ENCODE peak calls at places on chromosomes 13 and 19, in seven cellular contexts. One of them, this sample, is unnamed.

GRCh38 chr13:69324109-69324886 is 783.3 kb upstream of the ATXN8OS start:
- DNase-seq in aorta: no peak
- DNase-seq in tibial artery: no peak
- DNase-seq in left ventricle myocardium inferior: no peak
- DNase-seq in skeletal muscle cell: peak; percentile 5
- DNase-seq in CD4-positive, CD25-positive, alpha-beta regulatory T cell: no peak
- DNase-seq in effector memory CD4-positive, alpha-beta T cell: no peak
- DNase-seq in this sample: peak; percentile 29

GRCh38 chr13:112114391-112114790 is 47.4 kb downstream of the SOX1 start:
- DNase-seq in aorta: no peak
- DNase-seq in tibial artery: no peak
- DNase-seq in left ventricle myocardium inferior: no peak
- DNase-seq in skeletal muscle cell: no peak
- DNase-seq in CD4-positive, CD25-positive, alpha-beta regulatory T cell: no peak
- DNase-seq in effector memory CD4-positive, alpha-beta T cell: no peak
- DNase-seq in this sample: no peak

GRCh38 chr13:97976551-97977375 is 23.3 kb downstream of the IPO5 start:
- DNase-seq in aorta: peak; percentile 79
- DNase-seq in tibial artery: no peak
- DNase-seq in left ventricle myocardium inferior: no peak
- DNase-seq in skeletal muscle cell: no peak
- DNase-seq in CD4-positive, CD25-positive, alpha-beta regulatory T cell: no peak
- DNase-seq in effector memory CD4-positive, alpha-beta T cell: peak; percentile 8
- DNase-seq in this sample: no peak

GRCh38 chr19:15934332-15935078 is at the start of gene CYP4F11:
- DNase-seq in aorta: peak; percentile 94
- DNase-seq in tibial artery: peak; percentile 89
- DNase-seq in left ventricle myocardium inferior: peak; percentile 73
- DNase-seq in skeletal muscle cell: no peak
- DNase-seq in CD4-positive, CD25-positive, alpha-beta regulatory T cell: no peak
- DNase-seq in effector memory CD4-positive, alpha-beta T cell: no peak
- DNase-seq in this sample: no peak

GRCh38 chr13:42363941-42364612 is 92.1 kb downstream of the AKAP11 start:
- DNase-seq in aorta: no peak
- DNase-seq in tibial artery: no peak
- DNase-seq in left ventricle myocardium inferior: no peak
- DNase-seq in skeletal muscle cell: peak; percentile 30
- DNase-seq in CD4-positive, CD25-positive, alpha-beta regulatory T cell: no peak
- DNase-seq in effector memory CD4-positive, alpha-beta T cell: no peak
- DNase-seq in this sample: peak; percentile 37

GRCh38 chr13:79936368-79937136 is 404.4 kb downstream of the SPRY2 start:
- DNase-seq in aorta: peak; percentile 39
- DNase-seq in tibial artery: peak; percentile 72
- DNase-seq in left ventricle myocardium inferior: no peak
- DNase-seq in skeletal muscle cell: peak; percentile 99
- DNase-seq in CD4-positive, CD25-positive, alpha-beta regulatory T cell: no peak
- DNase-seq in effector memory CD4-positive, alpha-beta T cell: no peak
- DNase-seq in this sample: no peak

GRCh38 chr19:33175886-33176669 is 18.1 kb upstream of the LRP3 start:
- DNase-seq in aorta: peak; percentile 68
- DNase-seq in tibial artery: no peak
- DNase-seq in left ventricle myocardium inferior: no peak
- DNase-seq in skeletal muscle cell: no peak
- DNase-seq in CD4-positive, CD25-positive, alpha-beta regulatory T cell: peak; percentile 13
- DNase-seq in effector memory CD4-positive, alpha-beta T cell: no peak
- DNase-seq in this sample: peak; percentile 47

GRCh38 chr19:1220452-1221037 is 15.0 kb downstream of the STK11 start:
- DNase-seq in aorta: peak; percentile 74
- DNase-seq in tibial artery: no peak
- DNase-seq in left ventricle myocardium inferior: no peak
- DNase-seq in skeletal muscle cell: no peak
- DNase-seq in CD4-positive, CD25-positive, alpha-beta regulatory T cell: no peak
- DNase-seq in effector memory CD4-positive, alpha-beta T cell: no peak
- DNase-seq in this sample: no peak

GRCh38 chr13:110507678-110508381 is 53.7 kb downstream of the RAB20 start:
- DNase-seq in aorta: no peak
- DNase-seq in tibial artery: peak; percentile 72
- DNase-seq in left ventricle myocardium inferior: peak; percentile 63
- DNase-seq in skeletal muscle cell: no peak
- DNase-seq in CD4-positive, CD25-positive, alpha-beta regulatory T cell: no peak
- DNase-seq in effector memory CD4-positive, alpha-beta T cell: no peak
- DNase-seq in this sample: no peak

GRCh38 chr19:21466627-21467026 is 38.8 kb upstream of the ZNF429 start:
- DNase-seq in aorta: no peak
- DNase-seq in tibial artery: no peak
- DNase-seq in left ventricle myocardium inferior: no peak
- DNase-seq in skeletal muscle cell: no peak
- DNase-seq in CD4-positive, CD25-positive, alpha-beta regulatory T cell: no peak
- DNase-seq in effector memory CD4-positive, alpha-beta T cell: no peak
- DNase-seq in this sample: no peak

GRCh38 chr13:107585466-107585865 is 629.9 kb downstream of the LIG4 start:
- DNase-seq in aorta: no peak
- DNase-seq in tibial artery: no peak
- DNase-seq in left ventricle myocardium inferior: no peak
- DNase-seq in skeletal muscle cell: no peak
- DNase-seq in CD4-positive, CD25-positive, alpha-beta regulatory T cell: no peak
- DNase-seq in effector memory CD4-positive, alpha-beta T cell: no peak
- DNase-seq in this sample: no peak

GRCh38 chr19:670609-671075 is 5.5 kb upstream of the FSTL3 start:
- DNase-seq in aorta: no peak
- DNase-seq in tibial artery: no peak
- DNase-seq in left ventricle myocardium inferior: no peak
- DNase-seq in skeletal muscle cell: no peak
- DNase-seq in CD4-positive, CD25-positive, alpha-beta regulatory T cell: no peak
- DNase-seq in effector memory CD4-positive, alpha-beta T cell: no peak
- DNase-seq in this sample: no peak

GRCh38 chr13:112791662-112792440 is 102.0 kb downstream of the ATP11A start:
- DNase-seq in aorta: no peak
- DNase-seq in tibial artery: peak; percentile 48
- DNase-seq in left ventricle myocardium inferior: no peak
- DNase-seq in skeletal muscle cell: no peak
- DNase-seq in CD4-positive, CD25-positive, alpha-beta regulatory T cell: no peak
- DNase-seq in effector memory CD4-positive, alpha-beta T cell: no peak
- DNase-seq in this sample: no peak

GRCh38 chr19:10634881-10635463 is 9.6 kb downstream of the SLC44A2 start:
- DNase-seq in aorta: no peak
- DNase-seq in tibial artery: no peak
- DNase-seq in left ventricle myocardium inferior: no peak
- DNase-seq in skeletal muscle cell: no peak
- DNase-seq in CD4-positive, CD25-positive, alpha-beta regulatory T cell: no peak
- DNase-seq in effector memory CD4-positive, alpha-beta T cell: no peak
- DNase-seq in this sample: no peak

DNA sequence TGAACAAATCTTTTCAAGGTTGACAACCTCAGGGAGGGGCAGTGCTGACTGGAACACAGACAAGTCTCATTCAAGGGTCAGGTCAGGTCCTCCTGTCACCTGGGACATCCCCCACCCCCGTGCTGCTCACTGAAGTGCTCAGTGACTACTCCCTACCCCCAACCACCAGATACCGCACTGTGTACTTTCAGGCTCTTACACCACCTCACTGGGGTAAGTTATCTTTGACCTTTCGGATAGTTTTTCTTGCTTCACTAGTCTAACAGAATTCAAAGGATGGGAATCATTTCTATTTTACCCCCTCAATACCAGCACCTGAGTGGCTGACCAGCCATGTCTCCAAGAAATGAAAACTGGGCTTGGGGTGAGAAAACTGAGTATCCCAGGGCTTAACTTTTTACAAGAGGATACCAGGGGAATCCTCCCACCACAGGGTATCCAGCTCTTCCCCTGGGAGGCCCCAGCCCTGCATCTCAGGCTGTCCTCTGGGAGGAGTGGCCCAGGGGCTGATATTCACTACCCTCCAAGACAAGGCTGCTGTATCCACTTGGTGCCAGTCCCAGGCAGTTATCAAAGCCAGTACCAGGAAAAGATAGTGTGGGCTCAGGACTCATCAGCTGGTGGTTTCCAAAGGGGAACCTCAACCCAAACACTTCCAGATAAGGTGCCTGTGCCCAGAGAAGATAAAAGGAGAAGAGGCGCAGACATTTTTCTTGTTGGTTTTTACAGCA is 2.1 kb downstream of the ZNF563 start:
- DNase-seq in aorta: no peak
- DNase-seq in tibial artery: no peak
- DNase-seq in left ventricle myocardium inferior: no peak
- DNase-seq in skeletal muscle cell: no peak
- DNase-seq in CD4-positive, CD25-positive, alpha-beta regulatory T cell: peak; percentile 18
- DNase-seq in effector memory CD4-positive, alpha-beta T cell: peak; percentile 12
- DNase-seq in this sample: no peak
- H3K4me3 ChIP-seq in aorta: no peak overlapping the region
- H3K4me3 ChIP-seq in tibial artery: no peak overlapping the region
- H3K4me3 ChIP-seq in left ventricle myocardium inferior: peak overlapping the region; percentile 90
- H3K4me3 ChIP-seq in skeletal muscle cell: no peak overlapping the region
- H3K4me3 ChIP-seq in CD4-positive, CD25-positive, alpha-beta regulatory T cell: peak overlapping the region; percentile 93
- H3K4me3 ChIP-seq in effector memory CD4-positive, alpha-beta T cell: no peak overlapping the region
- H3K4me3 ChIP-seq in this sample: no peak overlapping the region

GRCh38 chr19:34667349-34668076 is 9.4 kb downstream of the SCGB2B2 start:
- DNase-seq in aorta: peak; percentile 51
- DNase-seq in tibial artery: no peak
- DNase-seq in left ventricle myocardium inferior: no peak
- DNase-seq in skeletal muscle cell: peak; percentile 1
- DNase-seq in CD4-positive, CD25-positive, alpha-beta regulatory T cell: no peak
- DNase-seq in effector memory CD4-positive, alpha-beta T cell: no peak
- DNase-seq in this sample: no peak
- H3K4me3 ChIP-seq in aorta: no peak overlapping the region
- H3K4me3 ChIP-seq in tibial artery: peak overlapping the region; percentile 4
- H3K4me3 ChIP-seq in left ventricle myocardium inferior: peak overlapping the region; percentile 55
- H3K4me3 ChIP-seq in skeletal muscle cell: peak overlapping the region; percentile 34
- H3K4me3 ChIP-seq in CD4-positive, CD25-positive, alpha-beta regulatory T cell: no peak overlapping the region
- H3K4me3 ChIP-seq in effector memory CD4-positive, alpha-beta T cell: peak overlapping the region; percentile 36
- H3K4me3 ChIP-seq in this sample: no peak overlapping the region

DNA sequence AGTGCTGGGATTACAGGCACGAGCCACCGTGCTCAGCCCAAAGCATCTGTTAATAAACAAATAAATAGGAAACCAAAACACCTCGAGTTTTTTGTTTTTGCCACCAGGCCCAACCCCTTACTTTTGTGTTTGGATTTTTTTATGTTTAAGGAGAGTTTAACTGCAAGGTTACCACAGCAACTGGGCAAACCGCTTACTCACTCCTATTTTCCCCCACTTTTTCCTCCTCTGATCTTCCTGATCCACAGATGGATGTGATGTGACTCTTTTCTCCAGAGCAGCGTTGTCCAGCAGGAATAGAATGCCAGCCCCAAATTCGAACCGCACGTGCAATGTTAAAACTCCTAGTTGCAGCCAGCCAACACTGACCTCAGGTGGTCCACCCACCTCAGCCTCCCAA is 2.1 kb upstream of the PNMA8B start:
- DNase-seq in aorta: no peak
- DNase-seq in tibial artery: no peak
- DNase-seq in left ventricle myocardium inferior: no peak
- DNase-seq in skeletal muscle cell: no peak
- DNase-seq in CD4-positive, CD25-positive, alpha-beta regulatory T cell: no peak
- DNase-seq in effector memory CD4-positive, alpha-beta T cell: no peak
- DNase-seq in this sample: no peak
- H3K4me3 ChIP-seq in aorta: no peak overlapping the region
- H3K4me3 ChIP-seq in tibial artery: no peak overlapping the region
- H3K4me3 ChIP-seq in left ventricle myocardium inferior: no peak overlapping the region
- H3K4me3 ChIP-seq in skeletal muscle cell: no peak overlapping the region
- H3K4me3 ChIP-seq in CD4-positive, CD25-positive, alpha-beta regulatory T cell: no peak overlapping the region
- H3K4me3 ChIP-seq in effector memory CD4-positive, alpha-beta T cell: no peak overlapping the region
- H3K4me3 ChIP-seq in this sample: no peak overlapping the region

GRCh38 chr19:44845286-44845611 is 848 bp upstream of the NECTIN2 start:
- DNase-seq in aorta: peak; percentile 82
- DNase-seq in tibial artery: peak; percentile 80
- DNase-seq in left ventricle myocardium inferior: no peak
- DNase-seq in skeletal muscle cell: no peak
- DNase-seq in CD4-positive, CD25-positive, alpha-beta regulatory T cell: no peak
- DNase-seq in effector memory CD4-positive, alpha-beta T cell: no peak
- DNase-seq in this sample: no peak
- H3K4me3 ChIP-seq in aorta: no peak overlapping the region
- H3K4me3 ChIP-seq in tibial artery: peak overlapping the region; percentile 90
- H3K4me3 ChIP-seq in left ventricle myocardium inferior: peak overlapping the region; percentile 100
- H3K4me3 ChIP-seq in skeletal muscle cell: peak overlapping the region; percentile 58
- H3K4me3 ChIP-seq in CD4-positive, CD25-positive, alpha-beta regulatory T cell: peak overlapping the region; percentile 49
- H3K4me3 ChIP-seq in effector memory CD4-positive, alpha-beta T cell: peak overlapping the region; percentile 57
- H3K4me3 ChIP-seq in this sample: peak overlapping the region; percentile 29

DNA sequence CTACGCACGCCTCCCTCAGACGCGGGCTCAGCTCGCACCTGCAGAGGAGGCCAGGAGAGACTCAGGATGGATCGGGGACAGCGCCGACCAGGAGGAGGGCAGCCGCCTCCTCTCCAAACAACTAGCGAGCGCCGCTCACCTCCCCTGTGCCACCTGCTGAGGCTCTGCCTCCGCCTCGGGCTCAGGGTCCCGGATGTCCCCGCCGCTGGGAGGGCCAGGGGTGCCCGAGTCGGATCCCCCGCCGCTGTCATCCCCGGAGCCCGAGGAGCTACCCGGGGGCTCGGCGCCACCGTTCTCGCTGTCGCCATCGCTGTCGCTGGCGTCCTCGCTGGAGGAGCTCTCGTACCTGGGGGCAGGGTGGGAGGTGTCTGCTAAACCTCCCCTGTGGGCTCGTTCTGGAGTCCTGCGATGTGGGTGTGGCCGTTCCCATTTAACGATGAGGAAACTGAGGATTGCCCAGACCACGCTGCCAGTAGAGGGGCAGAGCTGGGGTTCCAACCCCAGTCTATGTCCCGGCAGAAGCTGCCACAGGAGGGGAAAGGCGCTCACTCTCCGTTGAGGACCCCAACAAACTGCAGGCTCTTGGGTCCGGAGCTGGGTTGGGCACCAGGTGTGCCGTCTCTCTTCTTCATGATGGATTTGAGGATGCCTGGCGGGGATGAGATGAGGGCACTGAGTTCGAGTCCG is 9.1 kb downstream of the KANK3 start:
- DNase-seq in aorta: no peak
- DNase-seq in tibial artery: no peak
- DNase-seq in left ventricle myocardium inferior: no peak
- DNase-seq in skeletal muscle cell: no peak
- DNase-seq in CD4-positive, CD25-positive, alpha-beta regulatory T cell: no peak
- DNase-seq in effector memory CD4-positive, alpha-beta T cell: no peak
- DNase-seq in this sample: no peak
- H3K4me3 ChIP-seq in aorta: no peak overlapping the region
- H3K4me3 ChIP-seq in tibial artery: no peak overlapping the region
- H3K4me3 ChIP-seq in left ventricle myocardium inferior: peak overlapping the region; percentile 53
- H3K4me3 ChIP-seq in skeletal muscle cell: no peak overlapping the region
- H3K4me3 ChIP-seq in CD4-positive, CD25-positive, alpha-beta regulatory T cell: no peak overlapping the region
- H3K4me3 ChIP-seq in effector memory CD4-positive, alpha-beta T cell: no peak overlapping the region
- H3K4me3 ChIP-seq in this sample: no peak overlapping the region

GRCh38 chr13:93249918-93250306 is 23.3 kb downstream of the GPC6 start:
- DNase-seq in aorta: no peak
- DNase-seq in tibial artery: no peak
- DNase-seq in left ventricle myocardium inferior: no peak
- DNase-seq in skeletal muscle cell: no peak
- DNase-seq in CD4-positive, CD25-positive, alpha-beta regulatory T cell: no peak
- DNase-seq in effector memory CD4-positive, alpha-beta T cell: no peak
- DNase-seq in this sample: no peak

GRCh38 chr13:93246069-93246468 is 19.5 kb downstream of the GPC6 start:
- DNase-seq in aorta: no peak
- DNase-seq in tibial artery: no peak
- DNase-seq in left ventricle myocardium inferior: no peak
- DNase-seq in skeletal muscle cell: no peak
- DNase-seq in CD4-positive, CD25-positive, alpha-beta regulatory T cell: no peak
- DNase-seq in effector memory CD4-positive, alpha-beta T cell: no peak
- DNase-seq in this sample: no peak

GRCh38 chr13:93244918-93245280 is 18.3 kb downstream of the GPC6 start:
- DNase-seq in aorta: no peak
- DNase-seq in tibial artery: no peak
- DNase-seq in left ventricle myocardium inferior: no peak
- DNase-seq in skeletal muscle cell: no peak
- DNase-seq in CD4-positive, CD25-positive, alpha-beta regulatory T cell: no peak
- DNase-seq in effector memory CD4-positive, alpha-beta T cell: no peak
- DNase-seq in this sample: no peak

GRCh38 chr13:93248627-93249047 is 22.0 kb downstream of the GPC6 start:
- DNase-seq in aorta: peak; percentile 80
- DNase-seq in tibial artery: peak; percentile 80
- DNase-seq in left ventricle myocardium inferior: no peak
- DNase-seq in skeletal muscle cell: no peak
- DNase-seq in CD4-positive, CD25-positive, alpha-beta regulatory T cell: no peak
- DNase-seq in effector memory CD4-positive, alpha-beta T cell: no peak
- DNase-seq in this sample: peak; percentile 70

GRCh38 chr13:93249259-93249917 is 22.8 kb downstream of the GPC6 start:
- DNase-seq in aorta: no peak
- DNase-seq in tibial artery: no peak
- DNase-seq in left ventricle myocardium inferior: no peak
- DNase-seq in skeletal muscle cell: no peak
- DNase-seq in CD4-positive, CD25-positive, alpha-beta regulatory T cell: no peak
- DNase-seq in effector memory CD4-positive, alpha-beta T cell: no peak
- DNase-seq in this sample: peak; percentile 91
- H3K4me3 ChIP-seq in aorta: no peak overlapping the region
- H3K4me3 ChIP-seq in tibial artery: no peak overlapping the region
- H3K4me3 ChIP-seq in left ventricle myocardium inferior: no peak overlapping the region
- H3K4me3 ChIP-seq in skeletal muscle cell: no peak overlapping the region
- H3K4me3 ChIP-seq in CD4-positive, CD25-positive, alpha-beta regulatory T cell: no peak overlapping the region
- H3K4me3 ChIP-seq in effector memory CD4-positive, alpha-beta T cell: no peak overlapping the region
- H3K4me3 ChIP-seq in this sample: no peak overlapping the region